ENCODE peak calls at places on chromosomes 6 and 20, in seven cellular contexts. V is left ventricle myocardium inferior, J is bronchial epithelial cell, S is dorsolateral prefrontal cortex, M is pancreas, W is heart right ventricle, G is ovary. P is an unnamed sample. For H3K27me3, the result is how much of the 10 kb centered on the place peaks cover.

GRCh38 chr6:158870418-158870957 is 51.3 kb upstream of the EZR start:
- DNase-seq in M (no peak), W (no peak), V (no peak), G (no peak), S (no peak), J (no peak), P (no peak)

GRCh38 chr6:33147807-33148666 is 44.2 kb downstream of the COL11A2 start:
- DNase-seq in M (no peak), G (no peak), S (no peak), V (no peak), W (no peak), J (peak), P (no peak)

GRCh38 chr6:139540276-139540675 is 165.8 kb upstream of the CITED2 start:
- DNase-seq in W (no peak), G (no peak), V (no peak), S (no peak), J (peak), M (no peak), P (no peak)

GRCh38 chr6:107124934-107125348 is 9.6 kb upstream of the BEND3 start:
- DNase-seq in V (no peak), S (no peak), G (no peak), W (no peak), J (no peak), M (no peak), P (no peak)

GRCh38 chr20:1286267-1287036 is 20.4 kb downstream of the SNPH start:
- DNase-seq in M (no peak), W (no peak), V (no peak), J (no peak), G (no peak), S (no peak), P (no peak)

GRCh38 chr20:11912013-11912663 is 5.6 kb upstream of the BTBD3 start:
- DNase-seq in V (no peak), G (no peak), J (peak), M (no peak), W (no peak), S (no peak), P (no peak)

GRCh38 chr6:144417686-144418085 is 132.6 kb downstream of the UTRN start:
- DNase-seq in J (peak), S (no peak), W (no peak), G (no peak), V (no peak), M (no peak), P (no peak)

GRCh38 chr6:38034269-38034914 is 214.9 kb downstream of the ZFAND3 start:
- DNase-seq in S (no peak), G (no peak), M (no peak), J (peak), W (no peak), V (no peak), P (no peak)

GRCh38 chr20:63004607-63005211 is 2.1 kb downstream of the BHLHE23 start:
- DNase-seq in G (no peak), S (no peak), W (no peak), V (no peak), J (peak), M (no peak), P (no peak)

GRCh38 chr6:17725083-17725482 is 18.4 kb upstream of the NUP153 start:
- DNase-seq in M (no peak), S (peak), V (peak), W (peak), J (no peak), G (peak), P (peak)

GRCh38 chr6:6890400-6890858 is 217.3 kb upstream of the RREB1 start:
- DNase-seq in S (no peak), G (peak), W (peak), M (peak), J (no peak), V (peak), P (no peak)

GRCh38 chr6:31901415-31901952 is 402 bp downstream of the ZBTB12 start:
- DNase-seq in J (no peak), S (peak), M (no peak), G (peak), W (peak), V (peak), P (peak)

GRCh38 chr6:77324851-77325250 is 138.4 kb downstream of the HTR1B start:
- DNase-seq in W (no peak), S (no peak), M (no peak), G (no peak), J (no peak), V (no peak), P (no peak)

GRCh38 chr6:13360671-13361540 is 32.6 kb upstream of the TBC1D7 start:
- DNase-seq in V (peak), S (no peak), W (peak), M (no peak), G (no peak), J (peak), P (no peak)

GRCh38 chr6:37479266-37479854 is 20.3 kb downstream of the CCDC167 start:
- DNase-seq in G (no peak), S (no peak), J (no peak), W (no peak), M (no peak), V (no peak), P (no peak)

GRCh38 chr6:81552644-81553043 is 199.8 kb downstream of the TENT5A start:
- DNase-seq in J (no peak), M (no peak), W (no peak), G (no peak), V (no peak), S (no peak), P (no peak)

GRCh38 chr6:35905841-35906498 is 14.9 kb downstream of the SRPK1 start:
- DNase-seq in S (no peak), V (no peak), M (no peak), W (no peak), J (no peak), G (no peak), P (no peak)

GRCh38 chr6:108888052-108888451 is 39.8 kb downstream of the ARMC2 start:
- DNase-seq in S (no peak), J (no peak), M (no peak), V (no peak), G (no peak), W (no peak), P (no peak)

GRCh38 chr6:136772685-136773472 is 19.4 kb downstream of the MAP3K5 start:
- DNase-seq in G (peak), V (no peak), M (peak), J (peak), S (no peak), W (no peak), P (no peak)

GRCh38 chr6:16925461-16925860 is 164.2 kb upstream of the ATXN1 start:
- DNase-seq in V (no peak), W (no peak), M (no peak), G (no peak), S (no peak), J (no peak), P (no peak)

GRCh38 chr20:37345339-37346231 is at the start of gene SRC:
- DNase-seq in G (peak), W (peak), J (peak), M (peak), S (peak), V (peak), P (peak)

GRCh38 chr20:8709627-8710026 is 359.3 kb upstream of the PLCB4 start:
- DNase-seq in M (no peak), G (no peak), J (no peak), V (no peak), W (no peak), S (no peak), P (peak)

GRCh38 chr20:25643735-25644134 is 19.9 kb upstream of the NANP start:
- DNase-seq in W (no peak), M (no peak), S (no peak), J (no peak), V (no peak), G (no peak), P (no peak)

GRCh38 chr20:11979306-11980128 is 61.8 kb downstream of the BTBD3 start:
- DNase-seq in M (no peak), V (no peak), S (no peak), W (no peak), G (no peak), J (no peak), P (no peak)

GRCh38 chr20:62804632-62805364 is at the start of gene OGFR:
- DNase-seq in G (peak), J (no peak), V (peak), S (no peak), M (peak), W (peak), P (peak)

GRCh38 chr20:2032168-2032567 is 38.3 kb upstream of the PDYN start:
- DNase-seq in J (no peak), M (no peak), W (no peak), S (no peak), G (no peak), V (no peak), P (no peak)

GRCh38 chr6:7269816-7270215 is 43.2 kb downstream of the SSR1 start:
- DNase-seq in M (no peak), S (no peak), G (no peak), V (no peak), J (no peak), W (no peak), P (peak)

GRCh38 chr20:52410182-52410647 is 218.6 kb upstream of the ZFP64 start:
- DNase-seq in V (no peak), G (no peak), W (no peak), S (no peak), J (no peak), M (no peak), P (no peak)

GRCh38 chr20:54872440-54872839 is 397.0 kb downstream of the DOK5 start:
- DNase-seq in W (no peak), S (no peak), M (no peak), G (no peak), J (no peak), V (no peak), P (no peak)

GRCh38 chr20:53157443-53158408 is 185.6 kb downstream of the TSHZ2 start:
- DNase-seq in M (peak), J (peak), V (no peak), G (peak), W (peak), S (no peak), P (no peak)

GRCh38 chr6:12384417-12384912 is 94.3 kb downstream of the EDN1 start:
- DNase-seq in M (no peak), S (no peak), J (no peak), V (no peak), G (no peak), W (no peak), P (peak)

GRCh38 chr6:158718431-158719126 is 68.7 kb downstream of the SYTL3 start:
- DNase-seq in M (peak), V (no peak), S (no peak), J (peak), G (no peak), W (no peak), P (peak)

DNA sequence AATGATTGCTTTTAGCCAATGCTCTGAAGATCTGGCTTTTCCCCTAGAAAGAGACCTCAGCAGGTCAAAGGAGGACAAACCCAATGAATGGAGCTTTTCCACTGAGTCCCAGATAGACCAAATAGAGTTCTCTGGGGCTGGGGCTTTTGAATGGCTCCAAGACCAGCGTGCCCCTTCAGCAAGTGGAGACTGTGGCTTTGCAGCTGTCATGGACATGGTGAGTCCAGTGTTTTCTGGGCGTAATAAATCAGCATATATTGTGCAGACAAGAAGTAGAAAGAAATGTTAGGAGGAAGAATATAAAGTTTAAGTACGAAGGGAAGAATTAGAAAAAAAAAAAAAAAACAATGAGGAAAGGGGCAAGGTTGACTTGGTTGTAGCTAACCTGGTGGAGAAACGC is 28.1 kb downstream of the ULBP1 start:
- DNase-seq in J (no peak), S (no peak), M (no peak), W (no peak), G (no peak), V (no peak), P (no peak)
- H3K27me3 ChIP-seq in J (half or more), S (half or more), M (under half), W (half or more), G (under half), V (half or more), P (half or more)

DNA sequence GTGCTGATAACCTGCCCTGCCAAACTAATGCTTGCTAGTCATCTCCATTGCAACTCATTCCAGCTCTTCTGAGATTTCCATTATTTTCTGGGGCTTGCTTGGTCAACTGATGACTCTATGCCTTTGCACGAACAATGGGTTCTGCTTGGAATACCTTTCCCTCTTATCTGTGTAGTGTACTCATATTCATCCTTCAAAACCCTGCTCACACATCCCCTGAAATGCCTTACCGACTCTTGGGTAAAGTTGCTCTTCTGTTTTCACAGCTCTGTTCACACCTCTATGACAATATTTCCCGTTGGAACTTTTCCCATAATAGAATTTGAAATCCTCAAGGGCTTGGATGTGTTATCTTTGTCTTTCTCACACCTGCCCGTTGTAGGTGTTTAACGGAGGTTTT is 331.0 kb upstream of the SOX4 start:
- DNase-seq in M (no peak), W (no peak), S (no peak), G (no peak), J (no peak), V (no peak), P (no peak)
- TF ChIP-seq CTCF in M (no peak), W (no peak), S (no peak), G (no peak), J (no peak), V (no peak), P (no peak)

GRCh38 chr6:326896-327537 is 34.7 kb downstream of the DUSP22 start:
- DNase-seq in S (no peak), G (no peak), W (no peak), M (no peak), V (no peak), J (no peak), P (peak)

GRCh38 chr6:328924-329323 is 36.6 kb downstream of the DUSP22 start:
- DNase-seq in S (no peak), W (no peak), J (no peak), V (no peak), M (no peak), G (no peak), P (no peak)

GRCh38 chr6:329888-330691 is 37.8 kb downstream of the DUSP22 start:
- DNase-seq in V (peak), G (no peak), J (no peak), S (no peak), M (no peak), W (no peak), P (peak)

GRCh38 chr6:328184-328670 is 35.9 kb downstream of the DUSP22 start:
- DNase-seq in S (peak), J (peak), G (no peak), V (no peak), W (no peak), M (no peak), P (peak)

DNA sequence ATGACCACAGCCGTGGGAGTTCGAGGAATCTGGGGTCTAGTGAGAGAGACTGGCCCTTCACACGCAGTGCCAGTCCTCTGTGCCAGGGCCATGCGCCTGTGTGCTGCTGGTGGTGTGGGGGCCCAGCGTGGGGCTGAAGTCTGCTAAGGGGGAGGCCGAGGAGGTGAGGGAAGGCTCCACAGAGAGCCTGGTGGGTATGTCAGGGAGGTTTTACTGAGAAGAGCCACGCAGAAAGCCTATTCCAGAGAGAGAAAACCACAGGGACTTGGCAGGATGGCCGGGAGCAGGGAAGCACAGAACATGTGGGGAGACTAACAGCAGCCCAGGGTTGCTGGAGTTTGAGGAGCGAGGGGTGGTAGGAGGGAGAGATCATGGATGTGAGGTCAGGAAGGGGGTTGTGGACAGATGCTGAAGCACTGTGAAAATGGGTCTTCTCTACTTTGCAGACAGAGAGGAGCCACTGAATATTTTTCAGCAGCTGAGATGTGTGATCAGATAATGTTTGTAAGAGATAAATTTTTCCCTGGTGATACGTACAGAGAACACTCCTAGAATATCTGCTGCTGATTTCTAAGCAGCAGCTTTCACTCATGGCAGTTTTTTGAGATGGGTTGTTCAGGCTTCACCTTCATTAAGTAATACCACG is 35.4 kb downstream of the DUSP22 start:
- DNase-seq in W (no peak), G (no peak), S (peak), V (no peak), M (no peak), J (no peak), P (peak)
- H3K4me3 ChIP-seq in W (no peak), G (no peak), S (peak), V (peak), M (no peak), J (no peak), P (peak)

GRCh38 chr20:18857640-18858039 is 44.1 kb downstream of the SCP2D1 start:
- DNase-seq in S (no peak), W (no peak), J (peak), M (no peak), G (no peak), V (no peak), P (no peak)
- H3K27me3 ChIP-seq in S (under half), W (under half), J (under half), M (under half), G (under half), V (under half), P (under half)

GRCh38 chr6:169787797-169788196 is 36.4 kb downstream of the ERMARD start:
- DNase-seq in V (no peak), S (peak), J (no peak), G (no peak), M (no peak), W (no peak), P (no peak)

GRCh38 chr6:169788809-169789145 is 37.4 kb downstream of the ERMARD start:
- DNase-seq in M (no peak), J (no peak), G (no peak), V (no peak), W (no peak), S (no peak), P (no peak)

GRCh38 chr6:169789944-169790927 is 38.8 kb downstream of the ERMARD start:
- DNase-seq in M (peak), G (peak), J (peak), V (peak), W (peak), S (peak), P (peak)

GRCh38 chr6:169791721-169792131 is 40.3 kb downstream of the ERMARD start:
- DNase-seq in V (no peak), S (peak), M (peak), J (no peak), G (no peak), W (no peak), P (no peak)

DNA sequence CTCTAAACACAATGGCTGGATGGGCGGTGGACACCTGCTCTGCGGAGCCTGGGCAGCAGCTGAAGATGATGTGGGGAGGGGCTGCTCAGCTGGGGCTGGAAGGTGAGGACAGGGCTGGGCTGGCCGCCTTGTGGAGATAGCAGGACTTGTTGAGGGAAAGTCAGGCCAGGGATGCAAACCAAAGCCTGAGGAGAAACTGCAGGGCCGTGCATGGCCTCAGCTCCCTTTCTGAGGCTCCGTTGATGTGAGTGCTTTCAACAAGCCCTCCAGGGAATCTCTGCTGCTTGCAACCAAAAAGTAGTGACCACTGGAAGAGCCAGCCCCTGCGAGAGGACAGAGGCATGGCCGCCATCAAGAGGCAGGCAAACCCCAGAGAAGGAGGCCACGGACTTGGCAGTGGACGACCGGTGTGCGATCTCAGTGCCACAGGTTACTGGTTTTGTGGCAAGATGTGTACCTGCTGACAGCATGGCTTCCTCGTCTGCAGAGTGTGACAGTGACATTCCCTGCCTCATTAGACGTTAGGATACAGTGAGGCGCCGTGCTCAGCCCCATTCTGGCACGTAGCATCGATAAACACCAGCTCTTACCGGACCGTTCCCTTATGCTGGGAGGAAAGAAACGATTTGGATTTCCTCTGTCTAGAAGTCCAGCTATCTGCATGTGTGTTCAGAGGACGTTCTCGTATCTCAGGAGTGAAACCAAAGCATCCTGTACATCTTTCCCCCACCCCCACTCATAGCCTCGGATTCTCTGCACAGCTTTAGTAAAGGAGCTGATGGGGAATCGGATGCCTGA is 37.9 kb downstream of the ERMARD start:
- DNase-seq in W (no peak), V (no peak), M (peak), S (peak), G (no peak), J (no peak), P (peak)
- TF ChIP-seq CTCF in W (no peak), V (no peak), M (no peak), S (no peak), G (no peak), J (no peak), P (no peak)

GRCh38 chr6:28215425-28215824 is 9.7 kb upstream of the ZSCAN9 start:
- DNase-seq in G (no peak), M (no peak), J (no peak), V (no peak), S (no peak), W (no peak), P (peak)
- H3K4me3 ChIP-seq in G (no peak), M (no peak), J (no peak), V (no peak), S (no peak), W (no peak), P (peak)

GRCh38 chr6:170445487-170445886 is 107.6 kb downstream of the PSMB1 start:
- DNase-seq in M (no peak), V (no peak), J (no peak), S (peak), W (no peak), G (no peak), P (peak)
- H3K27me3 ChIP-seq in M (under half), V (under half), J (under half), S (under half), W (under half), G (under half), P (under half)

GRCh38 chr6:50815436-50816114 is 3.1 kb upstream of the TFAP2B start:
- DNase-seq in V (no peak), J (peak), G (no peak), W (no peak), M (no peak), S (no peak), P (no peak)
- TF ChIP-seq CTCF in V (no peak), J (peak), G (no peak), W (no peak), M (no peak), S (no peak), P (peak)

GRCh38 chr6:69231983-69232382 is 564.8 kb downstream of the LMBRD1 start:
- DNase-seq in J (no peak), W (no peak), M (no peak), V (no peak), G (no peak), S (peak), P (no peak)
- H3K4me3 ChIP-seq in J (no peak), W (no peak), M (no peak), V (no peak), G (no peak), S (peak), P (no peak)

P was measured in osteoblast.